ENCODE peak calls at places on chromosomes 5 and 9, in eight cellular contexts. C is PC-3; F is psoas muscle; N is HCT116; J is body of pancreas; O is transverse colon; B is CD8-positive, alpha-beta memory T cell; X is small intestine. G is an unnamed sample.

GRCh38 chr5:77379558-77380061 is 112.5 kb downstream of the WDR41 start:
- DNase-seq in F (no peak), O (no peak), N (no peak), B (peak; percentile 17), J (no peak), C (no peak), X (no peak), G (no peak)

GRCh38 chr5:110852541-110852940 is 113.7 kb downstream of the SLC25A46 start:
- DNase-seq in F (no peak), C (no peak), J (no peak), O (no peak), B (no peak), N (no peak), X (no peak), G (no peak)

GRCh38 chr9:5554254-5554653 is 43.9 kb downstream of the PDCD1LG2 start:
- DNase-seq in F (no peak), B (no peak), X (no peak), N (no peak), C (no peak), O (no peak), J (no peak), G (no peak)

GRCh38 chr9:27519466-27520465 is 4.3 kb upstream of the IFNK start:
- DNase-seq in N (no peak), B (no peak), X (no peak), J (no peak), O (no peak), F (no peak), C (peak; percentile 76), G (no peak)

GRCh38 chr9:112006361-112007020 is 109.9 kb downstream of the UGCG start:
- DNase-seq in C (no peak), X (no peak), N (no peak), J (no peak), B (no peak), O (no peak), F (no peak), G (no peak)

GRCh38 chr9:33381231-33381791 is 21.1 kb downstream of the AQP7 start:
- DNase-seq in B (no peak), O (no peak), X (no peak), F (no peak), J (peak; percentile 10), N (no peak), C (no peak), G (no peak)

GRCh38 chr9:133333011-133333410 is 3.0 kb downstream of the SURF6 start:
- DNase-seq in B (no peak), O (no peak), C (no peak), F (no peak), X (no peak), J (no peak), N (no peak), G (no peak)

GRCh38 chr9:12849486-12850010 is 74.7 kb downstream of the LURAP1L start:
- DNase-seq in B (no peak), O (no peak), C (peak; percentile 39), X (no peak), F (no peak), J (no peak), N (no peak), G (no peak)

GRCh38 chr5:173971681-173972080 is 17.3 kb upstream of the C5orf47 start:
- DNase-seq in X (no peak), N (no peak), C (no peak), O (no peak), J (no peak), B (no peak), F (no peak), G (no peak)

GRCh38 chr5:173969167-173970049 is 19.6 kb upstream of the C5orf47 start:
- DNase-seq in N (no peak), F (peak; percentile 57), J (no peak), X (no peak), B (no peak), O (no peak), C (peak; percentile 98), G (no peak)

GRCh38 chr5:173972844-173973613 is 15.9 kb upstream of the C5orf47 start:
- DNase-seq in N (peak; percentile 64), X (peak; percentile 80), F (peak; percentile 79), O (peak; percentile 86), C (peak; percentile 95), B (peak; percentile 70), J (peak; percentile 88), G (peak; percentile 92)

GRCh38 chr5:173973614-173973969 is 15.4 kb upstream of the C5orf47 start:
- DNase-seq in B (no peak), C (peak; percentile 34), F (no peak), N (no peak), X (peak; percentile 40), J (peak; percentile 79), O (peak; percentile 31), G (no peak)

DNA sequence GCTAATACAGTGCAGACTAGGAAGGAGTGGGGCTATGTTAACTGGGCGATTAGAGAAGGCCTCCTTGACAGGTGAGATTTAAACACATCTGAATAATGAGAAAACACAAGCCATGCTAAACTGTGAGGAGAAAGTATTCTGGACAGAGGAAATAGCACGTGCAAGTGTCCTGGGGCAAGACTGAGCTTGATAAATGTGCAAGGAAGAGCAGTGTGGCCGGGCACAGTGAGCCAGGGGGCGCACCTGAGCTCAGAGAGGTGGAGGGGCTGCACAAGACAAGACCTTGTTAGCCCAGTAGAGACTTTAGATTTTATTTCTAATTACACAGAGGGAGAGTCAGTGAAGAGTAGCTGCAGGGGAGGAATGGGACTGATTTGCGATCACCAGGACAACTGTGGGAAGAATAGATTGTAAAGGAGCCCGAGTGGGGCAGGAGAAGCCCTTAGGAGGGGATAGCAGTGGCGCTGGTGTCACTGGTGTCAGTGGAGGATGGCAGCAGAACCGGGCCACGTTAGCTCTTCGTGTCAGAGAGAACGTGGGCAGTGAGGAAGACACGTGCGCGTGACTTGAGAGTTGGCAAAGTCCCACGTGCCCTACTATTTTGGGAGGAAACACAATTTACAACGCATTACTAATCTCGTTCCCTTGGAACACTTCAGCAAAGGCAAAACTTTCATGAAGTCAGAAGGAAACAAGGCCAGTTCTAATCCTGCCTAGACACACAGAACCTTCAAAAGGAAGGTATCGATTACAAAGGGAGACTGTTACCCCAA is 17.9 kb upstream of the C5orf47 start:
- DNase-seq in X (no peak), O (no peak), F (no peak), C (no peak), B (no peak), N (no peak), J (no peak), G (no peak)
- H3K27ac ChIP-seq in X (no peak overlapping the region), O (no peak overlapping the region), F (no peak overlapping the region), C (peak overlapping the region; percentile 89), B (no peak overlapping the region), N (no peak overlapping the region), J (no peak overlapping the region), G (no peak overlapping the region)

GRCh38 chr9:13956107-13956506 is 357.8 kb downstream of the NFIB start:
- DNase-seq in N (no peak), X (no peak), F (no peak), C (peak; percentile 19), O (no peak), B (no peak), J (no peak), G (no peak)

GRCh38 chr9:13960011-13960765 is 353.8 kb downstream of the NFIB start:
- DNase-seq in C (no peak), B (no peak), O (no peak), F (no peak), J (no peak), N (no peak), X (no peak), G (no peak)

GRCh38 chr9:13958672-13959071 is 355.3 kb downstream of the NFIB start:
- DNase-seq in N (no peak), F (no peak), C (no peak), O (no peak), X (no peak), B (no peak), J (no peak), G (no peak)

GRCh38 chr9:13952906-13953305 is 361.0 kb downstream of the NFIB start:
- DNase-seq in B (no peak), J (no peak), X (no peak), F (no peak), C (no peak), O (no peak), N (no peak), G (no peak)

DNA sequence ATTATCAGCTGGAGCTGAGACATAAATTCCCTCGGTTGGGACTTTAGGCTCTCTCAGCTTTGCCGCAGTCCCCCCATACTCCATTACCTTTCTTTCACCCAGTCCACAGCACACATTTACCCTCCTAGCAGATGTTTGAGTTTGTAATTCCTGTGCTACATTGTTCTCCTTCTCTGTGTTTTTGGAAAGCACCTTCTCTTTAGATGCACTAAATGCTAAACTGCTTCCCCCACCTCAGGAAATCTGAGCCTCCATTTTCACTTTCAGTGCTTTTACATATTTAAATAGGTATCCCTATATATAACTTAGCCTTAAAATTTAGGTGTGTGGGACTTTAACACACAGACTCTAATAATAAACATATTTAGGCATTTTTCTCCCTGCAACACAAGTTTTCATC is 356.9 kb downstream of the NFIB start:
- DNase-seq in X (no peak), J (no peak), O (no peak), B (no peak), C (no peak), N (no peak), F (no peak), G (no peak)
- H3K4me3 ChIP-seq in X (no peak overlapping the region), J (no peak overlapping the region), O (no peak overlapping the region), B (no peak overlapping the region), C (no peak overlapping the region), N (no peak overlapping the region), F (no peak overlapping the region), G (no peak overlapping the region)

GRCh38 chr5:174726916-174727793 is 2.8 kb downstream of the MSX2 start:
- DNase-seq in C (no peak), B (no peak), J (no peak), O (no peak), N (no peak), F (no peak), X (no peak), G (no peak)

GRCh38 chr5:174727794-174728662 is 3.6 kb downstream of the MSX2 start:
- DNase-seq in J (no peak), N (no peak), B (no peak), C (no peak), X (no peak), F (no peak), O (no peak), G (no peak)

GRCh38 chr5:174731214-174732039 is 7.0 kb downstream of the MSX2 start:
- DNase-seq in B (no peak), O (no peak), J (no peak), F (no peak), N (no peak), X (no peak), C (no peak), G (no peak)

GRCh38 chr5:174725991-174726601 is 1.7 kb downstream of the MSX2 start:
- DNase-seq in C (no peak), J (no peak), B (no peak), F (no peak), X (no peak), N (no peak), O (no peak), G (no peak)

GRCh38 chr5:174729075-174729680 is 4.8 kb downstream of the MSX2 start:
- DNase-seq in J (no peak), N (no peak), F (no peak), X (no peak), O (no peak), B (no peak), C (no peak), G (no peak)
- H3K4me1 ChIP-seq in J (peaks cover 27% of the 10 kb centered on the region), N (peaks cover 13% of the 10 kb centered on the region), F (no peaks in the 10 kb centered on the region), X (no peaks in the 10 kb centered on the region), O (no peaks in the 10 kb centered on the region), B (no peaks in the 10 kb centered on the region), C (no peaks in the 10 kb centered on the region), G (no peaks in the 10 kb centered on the region)

DNA sequence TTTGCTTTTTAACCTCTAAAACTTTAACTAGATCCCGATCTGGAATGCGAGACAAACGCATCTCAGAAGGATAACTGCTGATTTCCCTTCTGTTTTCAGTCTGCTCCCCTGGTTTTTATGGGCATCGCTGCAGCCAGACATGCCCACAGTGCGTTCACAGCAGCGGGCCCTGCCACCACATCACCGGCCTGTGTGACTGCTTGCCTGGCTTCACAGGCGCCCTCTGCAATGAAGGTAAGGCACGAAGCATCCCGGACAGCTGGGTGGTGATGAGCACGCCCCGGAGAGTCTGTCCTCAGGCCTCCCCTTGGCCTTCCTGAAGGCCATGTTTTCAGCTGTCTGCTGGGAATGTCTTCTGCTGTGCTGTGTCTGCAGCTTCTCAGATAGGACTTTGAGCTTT is 82.9 kb upstream of the PRRC1 start:
- DNase-seq in C (no peak), J (no peak), O (no peak), B (no peak), F (no peak), N (no peak), X (no peak), G (no peak)
- H3K27ac ChIP-seq in C (no peak overlapping the region), J (no peak overlapping the region), O (no peak overlapping the region), B (no peak overlapping the region), F (no peak overlapping the region), N (no peak overlapping the region), X (no peak overlapping the region), G (no peak overlapping the region)